ENCODE peak calls at places on chromosomes 7 and 10, in six cellular contexts. J is stimulated activated CD4-positive, alpha-beta T cell treated with anti-CD3 and anti-CD28 coated beads, Interleukin-1b, Interleukin-23, amount 100 ng/mL, for 1 hour; N is activated T-helper 1 cell treated with anti-CD3 and anti-CD28 coated beads, Interleukin-12 subunit alpha, Interleukin-12 subunit beta, Interleukin-2, Interleukin-4 antibody, amounts not matched to agents 30 ng/mL and 10 ng/mL and 1 ng/mL, durations not matched to agents 14 hours and 24 hours and 36 hours; O is NCI-H1105; B is neural crest cell; T is choroid plexus epithelial cell. I is an unnamed sample.

GRCh38 chr7:34837826-34838225 is 179.8 kb downstream of the NPSR1 start:
- DNase-seq in B (no peak), T (peak), J (no peak), N (no peak), O (no peak), I (peak)

GRCh38 chr7:90599892-90600555 is 3.9 kb downstream of the CDK14 start:
- DNase-seq in J (no peak), O (no peak), N (no peak), B (no peak), T (peak), I (peak)

GRCh38 chr7:40808409-40808942 is 673.7 kb downstream of the SUGCT start:
- DNase-seq in O (no peak), N (no peak), T (peak), B (no peak), J (no peak), I (peak)

GRCh38 chr7:11083214-11083568 is 109.5 kb downstream of the PHF14 start:
- DNase-seq in T (no peak), J (no peak), N (no peak), O (no peak), B (no peak), I (no peak)

GRCh38 chr7:3087243-3087642 is 43.6 kb upstream of the CARD11 start:
- DNase-seq in O (no peak), J (no peak), B (no peak), T (peak), N (no peak), I (peak)

GRCh38 chr10:95998274-95998673 is 45.1 kb upstream of the CCNJ start:
- DNase-seq in T (no peak), J (no peak), B (no peak), O (no peak), N (no peak), I (no peak)

GRCh38 chr7:132969520-132969919 is 112.4 kb downstream of the CHCHD3 start:
- DNase-seq in N (no peak), J (no peak), T (no peak), B (no peak), O (no peak), I (no peak)

GRCh38 chr7:148434181-148434769 is 156.3 kb upstream of the C7orf33 start:
- DNase-seq in N (no peak), T (peak), O (no peak), J (no peak), B (no peak), I (no peak)

GRCh38 chr10:89522463-89522862 is 12.9 kb downstream of the SLC16A12 start:
- DNase-seq in T (peak), O (no peak), N (no peak), J (no peak), B (no peak), I (peak)

GRCh38 chr7:142913051-142913450 is 20.5 kb downstream of the TRPV5 start:
- DNase-seq in N (no peak), T (no peak), B (no peak), J (no peak), O (no peak), I (no peak)

GRCh38 chr10:121900443-121901174 is 27.2 kb downstream of the ATE1 start:
- DNase-seq in N (no peak), T (peak), B (peak), O (no peak), J (no peak), I (peak)

GRCh38 chr10:533186-533585 is 156.3 kb downstream of the DIP2C start:
- DNase-seq in T (no peak), O (no peak), N (no peak), B (no peak), J (no peak), I (no peak)

GRCh38 chr7:142811154-142811737 is 40.5 kb downstream of the PRSS2 start:
- DNase-seq in O (peak), J (no peak), B (peak), N (no peak), T (peak), I (peak)

GRCh38 chr10:68106656-68107055 is 2.6 kb upstream of the MYPN start:
- DNase-seq in N (no peak), B (no peak), T (peak), O (no peak), J (no peak), I (peak)

GRCh38 chr7:66883716-66884115 is 37.3 kb upstream of the TMEM248 start:
- DNase-seq in B (no peak), O (no peak), N (no peak), J (no peak), T (peak), I (peak)

GRCh38 chr10:79116363-79116762 is 47.6 kb downstream of the ZMIZ1 start:
- DNase-seq in T (no peak), O (no peak), B (no peak), J (no peak), N (no peak), I (no peak)

GRCh38 chr7:42315096-42315495 is 78.1 kb upstream of the GLI3 start:
- DNase-seq in O (no peak), N (no peak), J (no peak), T (peak), B (no peak), I (peak)

GRCh38 chr10:49397036-49397999 is 1.4 kb upstream of the DRGX start:
- DNase-seq in T (no peak), N (no peak), J (no peak), B (peak), O (no peak), I (no peak)

GRCh38 chr10:78165617-78166016 is 132.0 kb downstream of the RPS24 start:
- DNase-seq in J (no peak), N (no peak), B (no peak), T (no peak), O (peak), I (peak)

I was measured in ELR.